ENCODE peak calls at places on chromosomes 12 and 14, in six cellular contexts. B, W, N, K, S and Z are unnamed samples.

GRCh38 chr12:52618216-52618615 is at the start of gene KRT73:
- DNase-seq in B (no peak), W (no peak), S (no peak), N (no peak), K (no peak), Z (no peak)

GRCh38 chr12:21773263-21773741 is 1.2 kb downstream of the KCNJ8 start:
- DNase-seq in W (no peak), S (no peak), B (peak; percentile 65), K (peak; percentile 86), N (peak; percentile 6), Z (no peak)

GRCh38 chr12:47886471-47887240 is 18.1 kb downstream of the VDR start:
- DNase-seq in S (no peak), B (no peak), W (no peak), K (no peak), N (no peak), Z (no peak)

GRCh38 chr12:89547116-89547515 is 21.3 kb upstream of the POC1B start:
- DNase-seq in S (no peak), W (no peak), K (no peak), N (no peak), B (no peak), Z (no peak)

GRCh38 chr12:3035815-3036702 is 41.1 kb upstream of the TSPAN9 start:
- DNase-seq in N (no peak), K (no peak), S (no peak), W (no peak), B (no peak), Z (no peak)

GRCh38 chr12:8031872-8032241 is 659 bp upstream of the FOXJ2 start:
- DNase-seq in B (no peak), K (no peak), W (no peak), N (no peak), S (no peak), Z (no peak)

GRCh38 chr14:104346112-104346462 is 207.7 kb downstream of the KIF26A start:
- DNase-seq in K (no peak), B (no peak), S (no peak), W (no peak), N (no peak), Z (no peak)

GRCh38 chr14:53751650-53752049 is 205.0 kb downstream of the BMP4 start:
- DNase-seq in S (no peak), B (no peak), K (no peak), W (no peak), N (no peak), Z (no peak)

GRCh38 chr14:101333335-101334280 is 227.7 kb upstream of the DIO3 start:
- DNase-seq in B (no peak), N (no peak), K (no peak), S (no peak), W (no peak), Z (no peak)

GRCh38 chr14:29928342-29928640 is 644 bp upstream of the PRKD1 start:
- DNase-seq in W (no peak), K (no peak), S (no peak), N (peak; percentile 5), B (no peak), Z (no peak)

GRCh38 chr14:59425322-59425945 is 39.7 kb downstream of the GPR135 start:
- DNase-seq in W (no peak), K (no peak), S (no peak), B (no peak), N (no peak), Z (no peak)

GRCh38 chr12:6281081-6281809 is 29.2 kb upstream of the PLEKHG6 start:
- DNase-seq in W (no peak), N (no peak), B (no peak), K (peak; percentile 59), S (no peak), Z (no peak)

GRCh38 chr14:64728856-64729255 is 24.6 kb downstream of the PLEKHG3 start:
- DNase-seq in B (no peak), W (no peak), S (no peak), N (no peak), K (peak; percentile 52), Z (no peak)

GRCh38 chr14:83664389-83664788 is 1865.6 kb upstream of the FLRT2 start:
- DNase-seq in N (no peak), S (no peak), W (no peak), B (no peak), K (no peak), Z (no peak)

GRCh38 chr12:93832126-93832525 is 155.0 kb downstream of the CRADD start:
- DNase-seq in K (no peak), S (no peak), B (no peak), W (no peak), N (no peak), Z (no peak)

GRCh38 chr12:26195641-26196423 is 459 bp downstream of the SSPN start:
- DNase-seq in B (peak; percentile 51), W (peak; percentile 25), S (peak; percentile 59), N (peak; percentile 34), K (peak; percentile 83), Z (peak; percentile 7)

GRCh38 chr12:52036587-52037171 is 14.6 kb upstream of the NR4A1 start:
- DNase-seq in S (peak; percentile 85), K (peak; percentile 96), N (peak; percentile 77), B (peak; percentile 85), W (peak; percentile 84), Z (peak; percentile 57)

GRCh38 chr12:109771746-109772621 is 58.4 kb downstream of the FAM222A start:
- DNase-seq in K (peak; percentile 45), N (no peak), S (no peak), B (no peak), W (no peak), Z (no peak)

GRCh38 chr12:127389923-127390322 is 877.0 kb upstream of the TMEM132C start:
- DNase-seq in K (no peak), N (no peak), B (peak; percentile 70), S (peak; percentile 46), W (no peak), Z (no peak)

GRCh38 chr14:52333108-52333507 is 19.0 kb downstream of the PTGER2 start:
- DNase-seq in K (no peak), S (no peak), B (no peak), N (no peak), W (no peak), Z (no peak)